ENCODE peak calls at places on chromosome 12, in four cellular contexts. E is T-helper 17 cell; V is stimulated activated naive CD8-positive, alpha-beta T cell treated with anti-CD3 and anti-CD28 coated beads, Interleukin-15, Interleukin-2, amounts not matched to agents 100 U/mL and 50 U/mL, for 24 hours; P is activated CD4-positive, alpha-beta T cell treated with anti-CD3 and anti-CD28 coated beads, Interleukin-2, amount 50 U/mL, for 24 hours. S is an unnamed sample.

GRCh38 chr12:52155048-52155868 is 36.6 kb downstream of the KRT80 start:
- DNase-seq in E (peak; percentile 55), V (no peak), P (no peak), S (no peak)

GRCh38 chr12:32841061-32841460 is 55.5 kb downstream of the PKP2 start:
- DNase-seq in E (no peak), V (no peak), P (no peak), S (no peak)

GRCh38 chr12:96020314-96021003 is 14.9 kb downstream of the LTA4H start:
- DNase-seq in E (no peak), V (no peak), P (no peak), S (no peak)

GRCh38 chr12:26341481-26341880 is 146.1 kb downstream of the SSPN start:
- DNase-seq in E (no peak), V (no peak), P (no peak), S (no peak)

GRCh38 chr12:6326316-6326959 is 15.4 kb downstream of the TNFRSF1A start:
- DNase-seq in E (no peak), V (no peak), P (no peak), S (peak; percentile 77)

GRCh38 chr12:57452181-57452936 is 2.7 kb upstream of the INHBE start:
- DNase-seq in E (no peak), V (peak; percentile 46), P (no peak), S (no peak)

GRCh38 chr12:49049566-49050224 is 10.9 kb downstream of the KMT2D start:
- DNase-seq in E (no peak), V (no peak), P (no peak), S (no peak)

GRCh38 chr12:38662851-38663250 is 242.5 kb downstream of the CPNE8 start:
- DNase-seq in E (no peak), V (no peak), P (no peak), S (no peak)

GRCh38 chr12:38544357-38545066 is 227.9 kb downstream of the ALG10B start:
- DNase-seq in E (no peak), V (no peak), P (no peak), S (peak; percentile 9)

GRCh38 chr12:80313184-80313583 is 130.9 kb upstream of the PTPRQ start:
- DNase-seq in E (no peak), V (no peak), P (no peak), S (no peak)

GRCh38 chr12:130412384-130412783 is 74.7 kb downstream of the PIWIL1 start:
- DNase-seq in E (no peak), V (no peak), P (no peak), S (no peak)

GRCh38 chr12:109880938-109881337 is 597 bp upstream of the GLTP start:
- DNase-seq in E (no peak), V (no peak), P (no peak), S (no peak)

GRCh38 chr12:109758406-109759075 is 44.9 kb downstream of the FAM222A start:
- DNase-seq in E (no peak), V (no peak), P (no peak), S (no peak)

GRCh38 chr12:124369055-124369900 is 74.4 kb downstream of the RFLNA start:
- DNase-seq in E (no peak), V (no peak), P (no peak), S (no peak)

GRCh38 chr12:25682421-25682820 is 129.3 kb upstream of the LMNTD1 start:
- DNase-seq in E (no peak), V (no peak), P (no peak), S (no peak)

GRCh38 chr12:110039085-110039807 is 9.1 kb downstream of the C12orf76 start:
- DNase-seq in E (no peak), V (no peak), P (no peak), S (no peak)

GRCh38 chr12:82688035-82688501 is 1.4 kb downstream of the TMTC2 start:
- DNase-seq in E (no peak), V (peak; percentile 5), P (no peak), S (no peak)

GRCh38 chr12:131587565-131587964 is 123.3 kb upstream of the SFSWAP start:
- DNase-seq in E (no peak), V (no peak), P (no peak), S (no peak)

GRCh38 chr12:110498984-110499706 is 2.8 kb downstream of the VPS29 start:
- DNase-seq in E (no peak), V (no peak), P (no peak), S (no peak)

GRCh38 chr12:105804591-105805265 is 334.0 kb downstream of the NUAK1 start:
- DNase-seq in E (no peak), V (no peak), P (no peak), S (no peak)

GRCh38 chr12:16323010-16323409 is 24.4 kb upstream of the MGST1 start:
- DNase-seq in E (no peak), V (no peak), P (no peak), S (no peak)

GRCh38 chr12:52658196-52658595 is 6.2 kb upstream of the KRT2 start:
- DNase-seq in E (no peak), V (no peak), P (no peak), S (no peak)

GRCh38 chr12:22048351-22049041 is 2.5 kb downstream of the CMAS start:
- DNase-seq in E (no peak), V (no peak), P (no peak), S (no peak)

GRCh38 chr12:57111046-57111698 is at the start of gene STAT6:
- DNase-seq in E (peak; percentile 74), V (peak; percentile 83), P (peak; percentile 78), S (peak; percentile 37)

GRCh38 chr12:121413917-121414316 is 14.0 kb downstream of the RNF34 start:
- DNase-seq in E (no peak), V (no peak), P (no peak), S (no peak)

GRCh38 chr12:76003263-76003640 is 28.3 kb downstream of the PHLDA1 start:
- DNase-seq in E (no peak), V (no peak), P (no peak), S (no peak)

S was measured in HEK293T.